ENCODE peak calls at places on chromosomes 1 and 21, in five cellular contexts. D, A, I, N and T are unnamed samples.

GRCh38 chr1:22239378-22239777 is 96.5 kb upstream of the WNT4 start:
- DNase-seq in I (no peak), N (peak; percentile 35), D (no peak), A (no peak), T (no peak)

GRCh38 chr1:8348777-8349472 is 31.0 kb downstream of the SLC45A1 start:
- DNase-seq in N (peak; percentile 71), A (peak; percentile 23), I (no peak), D (peak; percentile 91), T (no peak)

GRCh38 chr1:201324821-201325677 is 41.7 kb downstream of the PKP1 start:
- DNase-seq in I (peak; percentile 24), N (no peak), A (no peak), D (peak; percentile 59), T (no peak)

GRCh38 chr1:35706846-35707245 is 11.8 kb downstream of the C1orf216 start:
- DNase-seq in N (no peak), I (no peak), D (no peak), A (no peak), T (no peak)

GRCh38 chr21:44612669-44613229 is 870 bp downstream of the KRTAP10-8 start:
- DNase-seq in I (no peak), D (no peak), A (no peak), N (no peak), T (no peak)

GRCh38 chr1:43994794-43995790 is 3.7 kb downstream of the CCDC24 start:
- DNase-seq in D (peak; percentile 69), A (no peak), N (peak; percentile 37), I (peak; percentile 34), T (no peak)

GRCh38 chr1:200281451-200281850 is 128.4 kb downstream of the ZNF281 start:
- DNase-seq in A (no peak), I (no peak), N (no peak), D (no peak), T (no peak)

GRCh38 chr1:9960705-9961562 is 17.7 kb downstream of the NMNAT1 start:
- DNase-seq in A (no peak), N (no peak), I (no peak), D (no peak), T (no peak)

GRCh38 chr21:26389971-26390641 is 183.0 kb downstream of the CYYR1 start:
- DNase-seq in I (peak; percentile 98), N (no peak), D (no peak), A (no peak), T (no peak)

GRCh38 chr21:42161401-42161956 is 57.5 kb upstream of the ABCG1 start:
- DNase-seq in I (no peak), N (no peak), A (no peak), D (no peak), T (no peak)

GRCh38 chr21:14480601-14481000 is 65.5 kb downstream of the SAMSN1 start:
- DNase-seq in N (peak; percentile 21), A (no peak), D (no peak), I (no peak), T (no peak)

GRCh38 chr1:180919183-180919700 is 6.5 kb downstream of the KIAA1614 start:
- DNase-seq in A (no peak), I (no peak), D (peak; percentile 61), N (no peak), T (no peak)

GRCh38 chr1:205920159-205920558 is 23.1 kb downstream of the SLC26A9 start:
- DNase-seq in A (no peak), I (no peak), D (peak; percentile 43), N (no peak), T (no peak)

GRCh38 chr1:168057355-168057754 is 79.4 kb downstream of the GPR161 start:
- DNase-seq in N (no peak), D (no peak), A (no peak), I (no peak), T (no peak)

GRCh38 chr1:36156329-36157114 is 562 bp downstream of the MAP7D1 start:
- DNase-seq in A (no peak), D (peak; percentile 93), N (peak; percentile 67), I (no peak), T (no peak)

GRCh38 chr1:52738863-52739406 is 12.7 kb downstream of the ZYG11B start:
- DNase-seq in I (no peak), A (no peak), N (no peak), D (no peak), T (no peak)

GRCh38 chr1:61131716-61132115 is 49.4 kb downstream of the NFIA start:
- DNase-seq in D (no peak), I (no peak), A (peak; percentile 3), N (no peak), T (no peak)

GRCh38 chr1:16068356-16069270 is 4.8 kb downstream of the FAM131C start:
- DNase-seq in D (no peak), I (no peak), N (no peak), A (no peak), T (no peak)

GRCh38 chr21:27219068-27219467 is 252.2 kb upstream of the ADAMTS5 start:
- DNase-seq in D (no peak), A (no peak), I (no peak), N (no peak), T (no peak)

GRCh38 chr21:41927727-41928409 is 25.9 kb downstream of the C2CD2 start:
- DNase-seq in A (no peak), N (no peak), I (no peak), D (no peak), T (no peak)

GRCh38 chr1:155598842-155599331 is 11.1 kb upstream of the MSTO1 start:
- DNase-seq in N (no peak), I (no peak), D (no peak), A (no peak), T (peak; percentile 2)

GRCh38 chr1:214702561-214702960 is 99.6 kb downstream of the CENPF start:
- DNase-seq in A (no peak), D (no peak), N (no peak), I (no peak), T (no peak)

DNA sequence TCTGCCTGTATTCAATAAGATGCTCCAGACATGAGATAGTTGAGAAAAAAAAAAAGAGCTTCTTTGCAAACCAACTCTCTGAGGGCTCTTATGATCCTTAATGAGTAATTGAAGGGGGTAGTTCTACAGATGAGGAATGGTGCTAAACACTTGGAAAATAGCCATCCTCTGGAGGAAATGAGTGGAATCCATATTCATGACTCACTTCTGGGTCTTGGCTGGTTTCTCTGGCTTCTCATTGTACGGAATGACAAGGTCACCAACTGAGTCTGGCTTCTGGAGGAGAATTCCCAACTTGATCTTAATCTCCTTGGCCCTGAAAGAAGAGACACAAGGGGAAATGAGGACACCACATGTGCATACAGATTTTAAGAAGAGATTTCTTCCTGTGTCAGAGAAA is 34.7 kb downstream of the RGS5 start:
- DNase-seq in A (peak; percentile 85), I (peak; percentile 47), N (no peak), D (no peak), T (peak; percentile 96)
- TF ChIP-seq CTCF in A (no peak), I (no peak), N (no peak), D (no peak), T (no peak)

DNA sequence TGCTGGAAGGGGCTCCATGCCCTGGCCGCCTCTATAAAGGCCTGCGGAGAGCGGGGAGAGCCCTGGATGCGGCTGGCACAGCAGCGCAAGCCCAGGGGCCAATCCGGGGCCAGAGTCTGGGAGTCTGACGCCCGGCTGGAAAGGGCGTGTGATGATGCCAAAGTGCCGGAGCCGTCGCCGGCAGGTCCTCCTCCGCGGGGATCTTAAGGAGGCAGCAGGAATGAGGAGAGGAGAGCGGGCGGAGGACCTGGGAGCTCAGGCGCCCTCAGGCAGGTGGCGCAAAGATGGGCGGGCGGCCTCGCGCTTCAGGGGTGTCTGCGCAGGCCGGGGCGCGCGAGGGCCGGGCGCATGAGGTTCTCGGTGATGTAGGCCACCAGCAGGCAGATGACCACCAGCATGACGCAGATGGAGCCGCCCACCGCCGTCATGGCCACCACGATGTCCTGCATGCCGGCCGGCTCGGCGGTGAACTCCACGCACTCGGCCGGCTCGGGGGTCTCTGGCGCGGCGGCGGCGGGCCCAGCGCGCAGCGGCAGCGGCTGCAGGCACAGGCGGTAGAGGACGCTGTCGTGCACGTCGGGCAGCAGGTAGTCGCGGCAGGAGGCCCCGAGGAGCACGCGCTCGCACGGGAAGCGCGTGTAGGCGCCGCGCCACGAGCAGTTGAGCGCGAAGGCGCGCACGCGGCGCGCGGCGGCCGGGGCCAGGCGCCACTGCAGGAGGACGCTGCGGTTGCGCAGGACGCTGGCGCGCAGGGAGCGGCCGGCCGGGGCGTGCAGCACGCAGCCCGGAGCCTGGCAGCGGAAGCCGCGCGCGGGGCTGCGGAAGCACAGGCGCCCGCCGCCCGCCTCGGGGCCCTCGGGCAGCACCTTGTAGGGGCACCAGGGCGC is 662 bp downstream of the FNDC10 start:
- DNase-seq in I (no peak), A (no peak), D (peak; percentile 84), N (no peak), T (no peak)
- TF ChIP-seq CTCF in I (no peak), A (no peak), D (no peak), N (no peak), T (peak; percentile 5)

GRCh38 chr1:111402083-111402482 is 25.5 kb downstream of the OVGP1 start:
- DNase-seq in D (no peak), A (no peak), I (peak; percentile 30), N (no peak), T (no peak)

GRCh38 chr1:111404588-111404987 is 22.9 kb downstream of the OVGP1 start:
- DNase-seq in A (no peak), D (no peak), N (no peak), I (peak; percentile 34), T (no peak)

DNA sequence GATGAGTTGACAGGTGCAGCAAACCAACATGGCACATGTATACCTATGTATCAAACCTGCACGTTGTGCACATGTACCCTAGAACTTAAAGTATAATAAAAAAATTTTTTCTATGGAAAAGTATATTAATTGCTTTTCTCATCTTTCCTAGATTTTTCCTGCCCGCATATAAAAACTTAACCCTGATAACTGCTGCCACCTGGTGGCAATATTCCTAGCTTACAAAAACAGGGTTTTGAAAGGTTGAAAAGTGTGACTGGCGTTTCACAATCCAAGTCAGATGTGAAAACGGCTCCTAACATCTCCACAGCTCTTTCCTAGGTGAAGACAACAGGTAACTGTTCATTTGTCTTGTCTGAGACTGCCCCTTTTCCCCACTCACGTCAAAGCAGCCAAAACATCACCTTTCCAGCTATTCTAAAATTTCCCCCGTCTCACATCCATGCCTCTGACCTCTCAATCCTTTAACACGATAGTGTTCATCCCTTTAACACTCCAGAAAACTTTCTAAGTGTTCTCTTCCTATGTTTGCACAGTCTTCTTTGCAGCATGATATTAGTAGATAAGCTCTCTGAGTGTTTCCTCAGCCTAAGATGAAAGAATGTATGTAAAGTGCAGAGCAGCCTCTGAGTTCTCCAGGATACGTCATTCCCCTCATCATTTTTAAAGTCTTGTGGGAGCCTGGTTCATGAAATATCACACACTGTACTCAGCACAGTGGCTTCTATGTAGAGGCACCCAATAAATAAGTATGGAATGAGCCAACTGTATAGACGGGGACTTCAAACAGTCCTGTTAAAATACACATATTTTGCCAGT is 27.5 kb downstream of the OVGP1 start:
- DNase-seq in I (peak; percentile 46), N (peak; percentile 38), A (no peak), D (no peak), T (no peak)
- TF ChIP-seq CTCF in I (peak; percentile 88), N (peak; percentile 73), A (peak; percentile 75), D (peak; percentile 76), T (peak; percentile 54)

DNA sequence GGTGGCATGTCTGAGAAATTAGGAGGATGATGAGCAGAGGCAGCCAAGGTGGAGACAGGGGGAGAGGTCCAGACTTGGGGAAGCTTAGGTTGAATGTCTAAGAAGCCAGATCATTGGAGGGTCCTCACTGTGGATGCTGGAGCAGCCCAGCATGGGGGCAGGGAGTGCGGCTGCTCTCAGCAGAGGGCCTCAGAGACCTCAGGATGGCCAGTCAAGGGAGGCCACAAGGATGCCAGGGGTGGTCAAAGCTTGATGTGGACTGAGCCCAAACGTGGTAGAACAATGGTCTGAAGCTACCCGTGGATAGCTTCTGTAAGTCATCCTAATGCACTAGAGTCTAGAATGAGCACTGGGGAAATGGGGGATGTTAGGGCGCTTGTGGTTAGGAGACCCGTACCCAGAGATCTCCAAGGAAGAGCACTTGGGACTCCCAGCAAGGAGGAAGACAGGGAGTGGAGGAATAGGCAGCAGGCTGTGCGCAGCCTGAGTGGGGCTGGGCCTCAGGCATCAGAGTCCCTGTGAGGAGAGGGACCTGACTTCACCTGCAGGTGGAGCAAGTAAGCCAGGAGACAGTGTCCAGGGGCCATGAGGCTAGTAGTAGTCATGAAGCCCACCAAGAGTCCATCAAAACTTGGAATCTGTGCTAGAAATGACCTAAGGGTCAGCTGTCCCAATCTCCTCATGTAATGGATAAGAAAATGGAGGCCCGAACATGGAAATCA is 4.3 kb upstream of the S100A9 start:
- DNase-seq in N (no peak), A (no peak), D (peak; percentile 62), I (no peak), T (no peak)
- TF ChIP-seq CTCF in N (no peak), A (peak; percentile 44), D (no peak), I (peak; percentile 80), T (peak; percentile 25)